ENCODE peak calls at places on chromosome 19, in nine cellular contexts. One of them, this sample, is unnamed.

GRCh38 chr19:49977111-49977510 is 16.1 kb upstream of the SIGLEC11 start:
- DNase-seq in right lobe of liver: no peak
- DNase-seq in progenitor cell of endocrine pancreas: no peak
- DNase-seq in CD8-positive, alpha-beta memory T cell: no peak
- DNase-seq in lower lobe of right lung: peak; percentile 39
- DNase-seq in GM03348: no peak
- DNase-seq in stimulated activated CD8-positive, alpha-beta memory T cell treated with anti-CD3 and anti-CD28 coated beads, Interleukin-4, amount 100 ng/mL, for 1 hour: no peak
- DNase-seq in stimulated activated CD4-positive, alpha-beta T cell treated with anti-CD3 and anti-CD28 coated beads, Interleukin-4, amount 100 ng/mL, for 4 hours: no peak
- DNase-seq in fibroblast of pulmonary artery: no peak
- DNase-seq in this sample: no peak

GRCh38 chr19:18637644-18638630 is 1.1 kb downstream of the KLHL26 start:
- DNase-seq in right lobe of liver: no peak
- DNase-seq in progenitor cell of endocrine pancreas: no peak
- DNase-seq in CD8-positive, alpha-beta memory T cell: no peak
- DNase-seq in lower lobe of right lung: no peak
- DNase-seq in GM03348: no peak
- DNase-seq in stimulated activated CD8-positive, alpha-beta memory T cell treated with anti-CD3 and anti-CD28 coated beads, Interleukin-4, amount 100 ng/mL, for 1 hour: no peak
- DNase-seq in stimulated activated CD4-positive, alpha-beta T cell treated with anti-CD3 and anti-CD28 coated beads, Interleukin-4, amount 100 ng/mL, for 4 hours: no peak
- DNase-seq in fibroblast of pulmonary artery: no peak
- DNase-seq in this sample: peak; percentile 76

GRCh38 chr19:50897612-50898011 is 13.6 kb downstream of the KLK4 start:
- DNase-seq in right lobe of liver: no peak
- DNase-seq in progenitor cell of endocrine pancreas: no peak
- DNase-seq in CD8-positive, alpha-beta memory T cell: no peak
- DNase-seq in lower lobe of right lung: no peak
- DNase-seq in GM03348: no peak
- DNase-seq in stimulated activated CD8-positive, alpha-beta memory T cell treated with anti-CD3 and anti-CD28 coated beads, Interleukin-4, amount 100 ng/mL, for 1 hour: no peak
- DNase-seq in stimulated activated CD4-positive, alpha-beta T cell treated with anti-CD3 and anti-CD28 coated beads, Interleukin-4, amount 100 ng/mL, for 4 hours: no peak
- DNase-seq in fibroblast of pulmonary artery: no peak
- DNase-seq in this sample: no peak

GRCh38 chr19:10744222-10744847 is 26.5 kb downstream of the DNM2 start:
- DNase-seq in right lobe of liver: no peak
- DNase-seq in progenitor cell of endocrine pancreas: no peak
- DNase-seq in CD8-positive, alpha-beta memory T cell: no peak
- DNase-seq in lower lobe of right lung: no peak
- DNase-seq in GM03348: no peak
- DNase-seq in stimulated activated CD8-positive, alpha-beta memory T cell treated with anti-CD3 and anti-CD28 coated beads, Interleukin-4, amount 100 ng/mL, for 1 hour: no peak
- DNase-seq in stimulated activated CD4-positive, alpha-beta T cell treated with anti-CD3 and anti-CD28 coated beads, Interleukin-4, amount 100 ng/mL, for 4 hours: no peak
- DNase-seq in fibroblast of pulmonary artery: no peak
- DNase-seq in this sample: no peak

GRCh38 chr19:15101479-15102082 is 5.6 kb upstream of the SYDE1 start:
- DNase-seq in right lobe of liver: no peak
- DNase-seq in progenitor cell of endocrine pancreas: no peak
- DNase-seq in CD8-positive, alpha-beta memory T cell: peak; percentile 28
- DNase-seq in lower lobe of right lung: no peak
- DNase-seq in GM03348: peak; percentile 62
- DNase-seq in stimulated activated CD8-positive, alpha-beta memory T cell treated with anti-CD3 and anti-CD28 coated beads, Interleukin-4, amount 100 ng/mL, for 1 hour: no peak
- DNase-seq in stimulated activated CD4-positive, alpha-beta T cell treated with anti-CD3 and anti-CD28 coated beads, Interleukin-4, amount 100 ng/mL, for 4 hours: peak; percentile 33
- DNase-seq in fibroblast of pulmonary artery: peak; percentile 69
- DNase-seq in this sample: peak; percentile 90

GRCh38 chr19:7326105-7326877 is 22.4 kb upstream of the ARHGEF18 start:
- DNase-seq in right lobe of liver: no peak
- DNase-seq in progenitor cell of endocrine pancreas: no peak
- DNase-seq in CD8-positive, alpha-beta memory T cell: peak; percentile 32
- DNase-seq in lower lobe of right lung: no peak
- DNase-seq in GM03348: no peak
- DNase-seq in stimulated activated CD8-positive, alpha-beta memory T cell treated with anti-CD3 and anti-CD28 coated beads, Interleukin-4, amount 100 ng/mL, for 1 hour: no peak
- DNase-seq in stimulated activated CD4-positive, alpha-beta T cell treated with anti-CD3 and anti-CD28 coated beads, Interleukin-4, amount 100 ng/mL, for 4 hours: no peak
- DNase-seq in fibroblast of pulmonary artery: peak; percentile 21
- DNase-seq in this sample: peak; percentile 93

GRCh38 chr19:3575260-3575741 is 2.6 kb downstream of the HMG20B start:
- DNase-seq in right lobe of liver: no peak
- DNase-seq in progenitor cell of endocrine pancreas: no peak
- DNase-seq in CD8-positive, alpha-beta memory T cell: no peak
- DNase-seq in lower lobe of right lung: no peak
- DNase-seq in GM03348: no peak
- DNase-seq in stimulated activated CD8-positive, alpha-beta memory T cell treated with anti-CD3 and anti-CD28 coated beads, Interleukin-4, amount 100 ng/mL, for 1 hour: no peak
- DNase-seq in stimulated activated CD4-positive, alpha-beta T cell treated with anti-CD3 and anti-CD28 coated beads, Interleukin-4, amount 100 ng/mL, for 4 hours: no peak
- DNase-seq in fibroblast of pulmonary artery: peak; percentile 39
- DNase-seq in this sample: peak; percentile 91

GRCh38 chr19:29945433-29945832 is 3.4 kb downstream of the URI1 start:
- DNase-seq in right lobe of liver: no peak
- DNase-seq in progenitor cell of endocrine pancreas: no peak
- DNase-seq in CD8-positive, alpha-beta memory T cell: no peak
- DNase-seq in lower lobe of right lung: no peak
- DNase-seq in GM03348: no peak
- DNase-seq in stimulated activated CD8-positive, alpha-beta memory T cell treated with anti-CD3 and anti-CD28 coated beads, Interleukin-4, amount 100 ng/mL, for 1 hour: no peak
- DNase-seq in stimulated activated CD4-positive, alpha-beta T cell treated with anti-CD3 and anti-CD28 coated beads, Interleukin-4, amount 100 ng/mL, for 4 hours: no peak
- DNase-seq in fibroblast of pulmonary artery: no peak
- DNase-seq in this sample: no peak

GRCh38 chr19:11377237-11377636 is 2.8 kb downstream of the SWSAP1 start:
- DNase-seq in right lobe of liver: peak; percentile 67
- DNase-seq in progenitor cell of endocrine pancreas: no peak
- DNase-seq in CD8-positive, alpha-beta memory T cell: no peak
- DNase-seq in lower lobe of right lung: no peak
- DNase-seq in GM03348: peak; percentile 73
- DNase-seq in stimulated activated CD8-positive, alpha-beta memory T cell treated with anti-CD3 and anti-CD28 coated beads, Interleukin-4, amount 100 ng/mL, for 1 hour: no peak
- DNase-seq in stimulated activated CD4-positive, alpha-beta T cell treated with anti-CD3 and anti-CD28 coated beads, Interleukin-4, amount 100 ng/mL, for 4 hours: no peak
- DNase-seq in fibroblast of pulmonary artery: peak; percentile 79
- DNase-seq in this sample: no peak

GRCh38 chr19:7917292-7918061 is 2.7 kb upstream of the SNAPC2 start:
- DNase-seq in right lobe of liver: peak; percentile 65
- DNase-seq in progenitor cell of endocrine pancreas: no peak
- DNase-seq in CD8-positive, alpha-beta memory T cell: peak; percentile 44
- DNase-seq in lower lobe of right lung: peak; percentile 68
- DNase-seq in GM03348: peak; percentile 79
- DNase-seq in stimulated activated CD8-positive, alpha-beta memory T cell treated with anti-CD3 and anti-CD28 coated beads, Interleukin-4, amount 100 ng/mL, for 1 hour: no peak
- DNase-seq in stimulated activated CD4-positive, alpha-beta T cell treated with anti-CD3 and anti-CD28 coated beads, Interleukin-4, amount 100 ng/mL, for 4 hours: peak; percentile 53
- DNase-seq in fibroblast of pulmonary artery: peak; percentile 62
- DNase-seq in this sample: peak; percentile 88

GRCh38 chr19:3708207-3708931 is at the start of gene TJP3:
- DNase-seq in right lobe of liver: peak; percentile 83
- DNase-seq in progenitor cell of endocrine pancreas: no peak
- DNase-seq in CD8-positive, alpha-beta memory T cell: no peak
- DNase-seq in lower lobe of right lung: peak; percentile 87
- DNase-seq in GM03348: peak; percentile 57
- DNase-seq in stimulated activated CD8-positive, alpha-beta memory T cell treated with anti-CD3 and anti-CD28 coated beads, Interleukin-4, amount 100 ng/mL, for 1 hour: no peak
- DNase-seq in stimulated activated CD4-positive, alpha-beta T cell treated with anti-CD3 and anti-CD28 coated beads, Interleukin-4, amount 100 ng/mL, for 4 hours: no peak
- DNase-seq in fibroblast of pulmonary artery: no peak
- DNase-seq in this sample: no peak

GRCh38 chr19:41993612-41994483 is at the start of gene ATP1A3:
- DNase-seq in right lobe of liver: no peak
- DNase-seq in progenitor cell of endocrine pancreas: no peak
- DNase-seq in CD8-positive, alpha-beta memory T cell: peak; percentile 61
- DNase-seq in lower lobe of right lung: no peak
- DNase-seq in GM03348: peak; percentile 93
- DNase-seq in stimulated activated CD8-positive, alpha-beta memory T cell treated with anti-CD3 and anti-CD28 coated beads, Interleukin-4, amount 100 ng/mL, for 1 hour: peak; percentile 15
- DNase-seq in stimulated activated CD4-positive, alpha-beta T cell treated with anti-CD3 and anti-CD28 coated beads, Interleukin-4, amount 100 ng/mL, for 4 hours: peak; percentile 60
- DNase-seq in fibroblast of pulmonary artery: peak; percentile 27
- DNase-seq in this sample: peak; percentile 86

GRCh38 chr19:39160523-39160861 is 34.9 kb downstream of the PAK4 start:
- DNase-seq in right lobe of liver: no peak
- DNase-seq in progenitor cell of endocrine pancreas: no peak
- DNase-seq in CD8-positive, alpha-beta memory T cell: no peak
- DNase-seq in lower lobe of right lung: no peak
- DNase-seq in GM03348: peak; percentile 84
- DNase-seq in stimulated activated CD8-positive, alpha-beta memory T cell treated with anti-CD3 and anti-CD28 coated beads, Interleukin-4, amount 100 ng/mL, for 1 hour: no peak
- DNase-seq in stimulated activated CD4-positive, alpha-beta T cell treated with anti-CD3 and anti-CD28 coated beads, Interleukin-4, amount 100 ng/mL, for 4 hours: no peak
- DNase-seq in fibroblast of pulmonary artery: peak; percentile 65
- DNase-seq in this sample: no peak

GRCh38 chr19:47036233-47036651 is 12.2 kb downstream of the TMEM160 start:
- DNase-seq in right lobe of liver: no peak
- DNase-seq in progenitor cell of endocrine pancreas: no peak
- DNase-seq in CD8-positive, alpha-beta memory T cell: no peak
- DNase-seq in lower lobe of right lung: peak; percentile 69
- DNase-seq in GM03348: no peak
- DNase-seq in stimulated activated CD8-positive, alpha-beta memory T cell treated with anti-CD3 and anti-CD28 coated beads, Interleukin-4, amount 100 ng/mL, for 1 hour: no peak
- DNase-seq in stimulated activated CD4-positive, alpha-beta T cell treated with anti-CD3 and anti-CD28 coated beads, Interleukin-4, amount 100 ng/mL, for 4 hours: no peak
- DNase-seq in fibroblast of pulmonary artery: no peak
- DNase-seq in this sample: no peak

GRCh38 chr19:18416778-18417249 is 2.4 kb upstream of the SSBP4 start:
- DNase-seq in right lobe of liver: peak; percentile 89
- DNase-seq in progenitor cell of endocrine pancreas: peak; percentile 59
- DNase-seq in CD8-positive, alpha-beta memory T cell: peak; percentile 73
- DNase-seq in lower lobe of right lung: peak; percentile 92
- DNase-seq in GM03348: peak; percentile 92
- DNase-seq in stimulated activated CD8-positive, alpha-beta memory T cell treated with anti-CD3 and anti-CD28 coated beads, Interleukin-4, amount 100 ng/mL, for 1 hour: no peak
- DNase-seq in stimulated activated CD4-positive, alpha-beta T cell treated with anti-CD3 and anti-CD28 coated beads, Interleukin-4, amount 100 ng/mL, for 4 hours: peak; percentile 69
- DNase-seq in fibroblast of pulmonary artery: peak; percentile 95
- DNase-seq in this sample: peak; percentile 94

GRCh38 chr19:43790587-43790986 is 9.8 kb upstream of the KCNN4 start:
- DNase-seq in right lobe of liver: no peak
- DNase-seq in progenitor cell of endocrine pancreas: no peak
- DNase-seq in CD8-positive, alpha-beta memory T cell: no peak
- DNase-seq in lower lobe of right lung: no peak
- DNase-seq in GM03348: no peak
- DNase-seq in stimulated activated CD8-positive, alpha-beta memory T cell treated with anti-CD3 and anti-CD28 coated beads, Interleukin-4, amount 100 ng/mL, for 1 hour: no peak
- DNase-seq in stimulated activated CD4-positive, alpha-beta T cell treated with anti-CD3 and anti-CD28 coated beads, Interleukin-4, amount 100 ng/mL, for 4 hours: no peak
- DNase-seq in fibroblast of pulmonary artery: no peak
- DNase-seq in this sample: no peak

GRCh38 chr19:13154241-13154778 is 4.1 kb downstream of the IER2 start:
- DNase-seq in right lobe of liver: peak; percentile 97
- DNase-seq in progenitor cell of endocrine pancreas: peak; percentile 40
- DNase-seq in CD8-positive, alpha-beta memory T cell: peak; percentile 51
- DNase-seq in lower lobe of right lung: peak; percentile 98
- DNase-seq in GM03348: peak; percentile 90
- DNase-seq in stimulated activated CD8-positive, alpha-beta memory T cell treated with anti-CD3 and anti-CD28 coated beads, Interleukin-4, amount 100 ng/mL, for 1 hour: no peak
- DNase-seq in stimulated activated CD4-positive, alpha-beta T cell treated with anti-CD3 and anti-CD28 coated beads, Interleukin-4, amount 100 ng/mL, for 4 hours: peak; percentile 61
- DNase-seq in fibroblast of pulmonary artery: peak; percentile 96
- DNase-seq in this sample: peak; percentile 69

GRCh38 chr19:53624776-53625540 is 6.8 kb upstream of the DPRX start:
- DNase-seq in right lobe of liver: no peak
- DNase-seq in progenitor cell of endocrine pancreas: no peak
- DNase-seq in CD8-positive, alpha-beta memory T cell: no peak
- DNase-seq in lower lobe of right lung: no peak
- DNase-seq in GM03348: no peak
- DNase-seq in stimulated activated CD8-positive, alpha-beta memory T cell treated with anti-CD3 and anti-CD28 coated beads, Interleukin-4, amount 100 ng/mL, for 1 hour: no peak
- DNase-seq in stimulated activated CD4-positive, alpha-beta T cell treated with anti-CD3 and anti-CD28 coated beads, Interleukin-4, amount 100 ng/mL, for 4 hours: no peak
- DNase-seq in fibroblast of pulmonary artery: no peak
- DNase-seq in this sample: no peak

GRCh38 chr19:39211731-39212376 is 7.8 kb upstream of the SYCN start:
- DNase-seq in right lobe of liver: no peak
- DNase-seq in progenitor cell of endocrine pancreas: no peak
- DNase-seq in CD8-positive, alpha-beta memory T cell: no peak
- DNase-seq in lower lobe of right lung: no peak
- DNase-seq in GM03348: no peak
- DNase-seq in stimulated activated CD8-positive, alpha-beta memory T cell treated with anti-CD3 and anti-CD28 coated beads, Interleukin-4, amount 100 ng/mL, for 1 hour: no peak
- DNase-seq in stimulated activated CD4-positive, alpha-beta T cell treated with anti-CD3 and anti-CD28 coated beads, Interleukin-4, amount 100 ng/mL, for 4 hours: no peak
- DNase-seq in fibroblast of pulmonary artery: no peak
- DNase-seq in this sample: no peak

GRCh38 chr19:17249887-17250548 is 4.3 kb upstream of the NR2F6 start:
- DNase-seq in right lobe of liver: no peak
- DNase-seq in progenitor cell of endocrine pancreas: no peak
- DNase-seq in CD8-positive, alpha-beta memory T cell: no peak
- DNase-seq in lower lobe of right lung: no peak
- DNase-seq in GM03348: no peak
- DNase-seq in stimulated activated CD8-positive, alpha-beta memory T cell treated with anti-CD3 and anti-CD28 coated beads, Interleukin-4, amount 100 ng/mL, for 1 hour: no peak
- DNase-seq in stimulated activated CD4-positive, alpha-beta T cell treated with anti-CD3 and anti-CD28 coated beads, Interleukin-4, amount 100 ng/mL, for 4 hours: no peak
- DNase-seq in fibroblast of pulmonary artery: no peak
- DNase-seq in this sample: no peak

GRCh38 chr19:13640611-13641010 is 123.7 kb upstream of the MRI1 start:
- DNase-seq in right lobe of liver: no peak
- DNase-seq in progenitor cell of endocrine pancreas: no peak
- DNase-seq in CD8-positive, alpha-beta memory T cell: no peak
- DNase-seq in lower lobe of right lung: no peak
- DNase-seq in GM03348: no peak
- DNase-seq in stimulated activated CD8-positive, alpha-beta memory T cell treated with anti-CD3 and anti-CD28 coated beads, Interleukin-4, amount 100 ng/mL, for 1 hour: no peak
- DNase-seq in stimulated activated CD4-positive, alpha-beta T cell treated with anti-CD3 and anti-CD28 coated beads, Interleukin-4, amount 100 ng/mL, for 4 hours: no peak
- DNase-seq in fibroblast of pulmonary artery: no peak
- DNase-seq in this sample: no peak

GRCh38 chr19:16462757-16463250 is 9.0 kb downstream of the EPS15L1 start:
- DNase-seq in right lobe of liver: peak; percentile 75
- DNase-seq in progenitor cell of endocrine pancreas: no peak
- DNase-seq in CD8-positive, alpha-beta memory T cell: no peak
- DNase-seq in lower lobe of right lung: no peak
- DNase-seq in GM03348: no peak
- DNase-seq in stimulated activated CD8-positive, alpha-beta memory T cell treated with anti-CD3 and anti-CD28 coated beads, Interleukin-4, amount 100 ng/mL, for 1 hour: no peak
- DNase-seq in stimulated activated CD4-positive, alpha-beta T cell treated with anti-CD3 and anti-CD28 coated beads, Interleukin-4, amount 100 ng/mL, for 4 hours: no peak
- DNase-seq in fibroblast of pulmonary artery: no peak
- DNase-seq in this sample: no peak

GRCh38 chr19:49318296-49318695 is 6.7 kb downstream of the SLC6A16 start:
- DNase-seq in right lobe of liver: no peak
- DNase-seq in progenitor cell of endocrine pancreas: no peak
- DNase-seq in CD8-positive, alpha-beta memory T cell: no peak
- DNase-seq in lower lobe of right lung: no peak
- DNase-seq in GM03348: no peak
- DNase-seq in stimulated activated CD8-positive, alpha-beta memory T cell treated with anti-CD3 and anti-CD28 coated beads, Interleukin-4, amount 100 ng/mL, for 1 hour: no peak
- DNase-seq in stimulated activated CD4-positive, alpha-beta T cell treated with anti-CD3 and anti-CD28 coated beads, Interleukin-4, amount 100 ng/mL, for 4 hours: no peak
- DNase-seq in fibroblast of pulmonary artery: no peak
- DNase-seq in this sample: no peak

GRCh38 chr19:54949412-54949811 is 2.1 kb upstream of the NLRP7 start:
- DNase-seq in right lobe of liver: no peak
- DNase-seq in progenitor cell of endocrine pancreas: no peak
- DNase-seq in CD8-positive, alpha-beta memory T cell: no peak
- DNase-seq in lower lobe of right lung: no peak
- DNase-seq in GM03348: no peak
- DNase-seq in stimulated activated CD8-positive, alpha-beta memory T cell treated with anti-CD3 and anti-CD28 coated beads, Interleukin-4, amount 100 ng/mL, for 1 hour: no peak
- DNase-seq in stimulated activated CD4-positive, alpha-beta T cell treated with anti-CD3 and anti-CD28 coated beads, Interleukin-4, amount 100 ng/mL, for 4 hours: no peak
- DNase-seq in fibroblast of pulmonary artery: no peak
- DNase-seq in this sample: no peak

GRCh38 chr19:46970815-46971214 is 48.8 kb upstream of the NPAS1 start:
- DNase-seq in right lobe of liver: no peak
- DNase-seq in progenitor cell of endocrine pancreas: no peak
- DNase-seq in CD8-positive, alpha-beta memory T cell: no peak
- DNase-seq in lower lobe of right lung: no peak
- DNase-seq in GM03348: peak; percentile 77
- DNase-seq in stimulated activated CD8-positive, alpha-beta memory T cell treated with anti-CD3 and anti-CD28 coated beads, Interleukin-4, amount 100 ng/mL, for 1 hour: no peak
- DNase-seq in stimulated activated CD4-positive, alpha-beta T cell treated with anti-CD3 and anti-CD28 coated beads, Interleukin-4, amount 100 ng/mL, for 4 hours: no peak
- DNase-seq in fibroblast of pulmonary artery: no peak
- DNase-seq in this sample: no peak

GRCh38 chr19:13007292-13008045 is 12.2 kb downstream of the NFIX start:
- DNase-seq in right lobe of liver: no peak
- DNase-seq in progenitor cell of endocrine pancreas: no peak
- DNase-seq in CD8-positive, alpha-beta memory T cell: no peak
- DNase-seq in lower lobe of right lung: peak; percentile 89
- DNase-seq in GM03348: no peak
- DNase-seq in stimulated activated CD8-positive, alpha-beta memory T cell treated with anti-CD3 and anti-CD28 coated beads, Interleukin-4, amount 100 ng/mL, for 1 hour: no peak
- DNase-seq in stimulated activated CD4-positive, alpha-beta T cell treated with anti-CD3 and anti-CD28 coated beads, Interleukin-4, amount 100 ng/mL, for 4 hours: no peak
- DNase-seq in fibroblast of pulmonary artery: no peak
- DNase-seq in this sample: no peak

GRCh38 chr19:14091086-14091884 is 734 bp upstream of the SAMD1 start:
- DNase-seq in right lobe of liver: peak; percentile 87
- DNase-seq in progenitor cell of endocrine pancreas: peak; percentile 62
- DNase-seq in CD8-positive, alpha-beta memory T cell: peak; percentile 78
- DNase-seq in lower lobe of right lung: peak; percentile 60
- DNase-seq in GM03348: peak; percentile 94
- DNase-seq in stimulated activated CD8-positive, alpha-beta memory T cell treated with anti-CD3 and anti-CD28 coated beads, Interleukin-4, amount 100 ng/mL, for 1 hour: no peak
- DNase-seq in stimulated activated CD4-positive, alpha-beta T cell treated with anti-CD3 and anti-CD28 coated beads, Interleukin-4, amount 100 ng/mL, for 4 hours: peak; percentile 50
- DNase-seq in fibroblast of pulmonary artery: peak; percentile 70
- DNase-seq in this sample: peak; percentile 77

GRCh38 chr19:21323000-21323399 is 6.2 kb downstream of the ZNF708 start:
- DNase-seq in right lobe of liver: no peak
- DNase-seq in progenitor cell of endocrine pancreas: no peak
- DNase-seq in CD8-positive, alpha-beta memory T cell: no peak
- DNase-seq in lower lobe of right lung: no peak
- DNase-seq in GM03348: no peak
- DNase-seq in stimulated activated CD8-positive, alpha-beta memory T cell treated with anti-CD3 and anti-CD28 coated beads, Interleukin-4, amount 100 ng/mL, for 1 hour: no peak
- DNase-seq in stimulated activated CD4-positive, alpha-beta T cell treated with anti-CD3 and anti-CD28 coated beads, Interleukin-4, amount 100 ng/mL, for 4 hours: no peak
- DNase-seq in fibroblast of pulmonary artery: no peak
- DNase-seq in this sample: no peak

GRCh38 chr19:14394167-14394566 is 12.9 kb downstream of the ADGRE5 start:
- DNase-seq in right lobe of liver: no peak
- DNase-seq in progenitor cell of endocrine pancreas: no peak
- DNase-seq in CD8-positive, alpha-beta memory T cell: no peak
- DNase-seq in lower lobe of right lung: no peak
- DNase-seq in GM03348: no peak
- DNase-seq in stimulated activated CD8-positive, alpha-beta memory T cell treated with anti-CD3 and anti-CD28 coated beads, Interleukin-4, amount 100 ng/mL, for 1 hour: no peak
- DNase-seq in stimulated activated CD4-positive, alpha-beta T cell treated with anti-CD3 and anti-CD28 coated beads, Interleukin-4, amount 100 ng/mL, for 4 hours: no peak
- DNase-seq in fibroblast of pulmonary artery: no peak
- DNase-seq in this sample: no peak

GRCh38 chr19:4077800-4078683 is 11.3 kb upstream of the ZBTB7A start:
- DNase-seq in right lobe of liver: peak; percentile 74
- DNase-seq in progenitor cell of endocrine pancreas: no peak
- DNase-seq in CD8-positive, alpha-beta memory T cell: no peak
- DNase-seq in lower lobe of right lung: peak; percentile 87
- DNase-seq in GM03348: peak; percentile 80
- DNase-seq in stimulated activated CD8-positive, alpha-beta memory T cell treated with anti-CD3 and anti-CD28 coated beads, Interleukin-4, amount 100 ng/mL, for 1 hour: no peak
- DNase-seq in stimulated activated CD4-positive, alpha-beta T cell treated with anti-CD3 and anti-CD28 coated beads, Interleukin-4, amount 100 ng/mL, for 4 hours: peak; percentile 71
- DNase-seq in fibroblast of pulmonary artery: no peak
- DNase-seq in this sample: peak; percentile 68

GRCh38 chr19:5472303-5472702 is 17.1 kb downstream of the ZNRF4 start:
- DNase-seq in right lobe of liver: no peak
- DNase-seq in progenitor cell of endocrine pancreas: no peak
- DNase-seq in CD8-positive, alpha-beta memory T cell: no peak
- DNase-seq in lower lobe of right lung: no peak
- DNase-seq in GM03348: no peak
- DNase-seq in stimulated activated CD8-positive, alpha-beta memory T cell treated with anti-CD3 and anti-CD28 coated beads, Interleukin-4, amount 100 ng/mL, for 1 hour: no peak
- DNase-seq in stimulated activated CD4-positive, alpha-beta T cell treated with anti-CD3 and anti-CD28 coated beads, Interleukin-4, amount 100 ng/mL, for 4 hours: no peak
- DNase-seq in fibroblast of pulmonary artery: no peak
- DNase-seq in this sample: no peak